ENCODE peak calls at places on chromosomes 16 and 17, in seven cellular contexts. G is dorsolateral prefrontal cortex, E is kidney, M is astrocyte of the spinal cord, D is MM.1S, H is GM23338, Q is heart left ventricle. Z is an unnamed sample.

GRCh38 chr17:82767041-82767754 is 15.3 kb downstream of the TBCD start:
- DNase-seq in D (no peak), H (peak), E (no peak), M (peak), Q (no peak), G (peak), Z (no peak)

GRCh38 chr16:1293921-1294656 is 15.3 kb upstream of the UBE2I start:
- DNase-seq in E (no peak), M (no peak), D (no peak), Q (no peak), H (no peak), G (no peak), Z (no peak)

GRCh38 chr17:50919321-50920040 is 53.3 kb upstream of the TOB1 start:
- DNase-seq in M (peak), E (peak), D (peak), G (peak), H (peak), Q (peak), Z (peak)

GRCh38 chr17:78689029-78689428 is 93.0 kb downstream of the CYTH1 start:
- DNase-seq in M (no peak), H (no peak), E (no peak), G (no peak), D (no peak), Q (no peak), Z (no peak)

GRCh38 chr16:86961133-86961720 is 356.0 kb downstream of the C16orf95 start:
- DNase-seq in H (no peak), D (no peak), Q (peak), G (peak), E (peak), M (no peak), Z (no peak)

GRCh38 chr17:41848788-41849187 is 11.2 kb downstream of the KLHL10 start:
- DNase-seq in Q (no peak), H (no peak), D (no peak), E (no peak), G (no peak), M (peak), Z (no peak)

GRCh38 chr16:8173111-8173644 is 417.1 kb downstream of the TMEM114 start:
- DNase-seq in Q (peak), G (peak), M (peak), E (no peak), H (peak), D (peak), Z (no peak)

GRCh38 chr17:79922161-79922569 is 82.9 kb upstream of the CBX4 start:
- DNase-seq in M (no peak), H (no peak), E (peak), G (no peak), Q (no peak), D (no peak), Z (peak)

GRCh38 chr17:59149051-59149450 is 5.9 kb downstream of the SKA2 start:
- DNase-seq in H (no peak), D (no peak), E (no peak), M (peak), Q (no peak), G (no peak), Z (no peak)

GRCh38 chr16:35585411-35585810 is 2126.0 kb downstream of the TP53TG3F start:
- DNase-seq in D (no peak), H (no peak), M (no peak), G (no peak), Q (no peak), E (no peak), Z (no peak)

GRCh38 chr16:85554791-85555548 is 58.2 kb upstream of the GSE1 start:
- DNase-seq in E (peak), H (peak), M (peak), D (peak), G (no peak), Q (peak), Z (peak)

GRCh38 chr17:29549169-29549935 is 17.5 kb downstream of the ABHD15 start:
- DNase-seq in M (peak), D (no peak), H (no peak), G (no peak), Q (no peak), E (no peak), Z (no peak)

GRCh38 chr16:17211797-17212196 is 259.0 kb downstream of the XYLT1 start:
- DNase-seq in H (peak), E (no peak), D (peak), Q (no peak), M (no peak), G (no peak), Z (no peak)

GRCh38 chr17:51618485-51618884 is 358.1 kb downstream of the UTP18 start:
- DNase-seq in Q (no peak), H (no peak), E (no peak), D (no peak), M (no peak), G (no peak), Z (no peak)

GRCh38 chr16:69904495-69905170 is 46.5 kb upstream of the CLEC18A start:
- DNase-seq in Q (no peak), D (no peak), G (no peak), E (no peak), H (peak), M (no peak), Z (no peak)

GRCh38 chr16:57754354-57755060 is 18.9 kb downstream of the KATNB1 start:
- DNase-seq in Q (no peak), H (no peak), G (no peak), E (no peak), D (no peak), M (no peak), Z (no peak)

GRCh38 chr16:17228048-17228707 is 242.6 kb downstream of the XYLT1 start:
- DNase-seq in D (no peak), M (no peak), H (no peak), Q (no peak), E (no peak), G (no peak), Z (no peak)

GRCh38 chr16:27625050-27625697 is 75.2 kb downstream of the KATNIP start:
- DNase-seq in Q (no peak), G (no peak), H (no peak), E (no peak), D (no peak), M (peak), Z (no peak)

GRCh38 chr16:85048921-85049562 is 21.4 kb downstream of the KIAA0513 start:
- DNase-seq in D (no peak), E (no peak), M (no peak), Q (no peak), G (peak), H (no peak), Z (no peak)

GRCh38 chr16:57804111-57804837 is 2.0 kb upstream of the KIFC3 start:
- DNase-seq in G (no peak), D (no peak), Q (no peak), H (no peak), E (no peak), M (no peak), Z (no peak)

GRCh38 chr17:65049085-65049756 is 7.3 kb downstream of the GNA13 start:
- DNase-seq in G (no peak), Q (no peak), E (no peak), D (peak), M (no peak), H (no peak), Z (no peak)

GRCh38 chr17:47830396-47830907 is 889 bp downstream of the MRPL10 start:
- DNase-seq in E (no peak), G (no peak), Q (no peak), H (no peak), D (no peak), M (no peak), Z (no peak)

GRCh38 chr17:41150026-41150425 is 401 bp upstream of the KRTAP4-5 start:
- DNase-seq in D (no peak), Q (no peak), H (no peak), E (no peak), M (no peak), G (no peak), Z (no peak)

GRCh38 chr16:63618896-63619295 is 1503.0 kb downstream of the CDH11 start:
- DNase-seq in Q (no peak), E (no peak), M (no peak), G (no peak), H (no peak), D (peak), Z (no peak)

GRCh38 chr16:84406006-84406963 is 37.9 kb downstream of the ATP2C2 start:
- DNase-seq in D (no peak), M (no peak), G (peak), H (peak), Q (no peak), E (no peak), Z (no peak)

GRCh38 chr17:74280093-74280513 is 6.1 kb downstream of the DNAI2 start:
- DNase-seq in E (no peak), Q (no peak), D (peak), G (no peak), H (no peak), M (no peak), Z (no peak)

GRCh38 chr17:40068129-40068581 is 5.4 kb downstream of the THRA start:
- DNase-seq in H (no peak), G (peak), E (no peak), D (no peak), Q (no peak), M (no peak), Z (peak)

GRCh38 chr17:40067710-40068109 is 4.9 kb downstream of the THRA start:
- DNase-seq in H (no peak), E (no peak), Q (no peak), G (no peak), M (no peak), D (no peak), Z (no peak)

GRCh38 chr17:40065041-40065770 is 2.4 kb downstream of the THRA start:
- DNase-seq in M (peak), H (no peak), D (no peak), E (no peak), Q (no peak), G (no peak), Z (peak)

GRCh38 chr17:40063915-40064531 is 1.3 kb downstream of the THRA start:
- DNase-seq in H (no peak), Q (no peak), D (no peak), M (no peak), G (peak), E (no peak), Z (no peak)

DNA sequence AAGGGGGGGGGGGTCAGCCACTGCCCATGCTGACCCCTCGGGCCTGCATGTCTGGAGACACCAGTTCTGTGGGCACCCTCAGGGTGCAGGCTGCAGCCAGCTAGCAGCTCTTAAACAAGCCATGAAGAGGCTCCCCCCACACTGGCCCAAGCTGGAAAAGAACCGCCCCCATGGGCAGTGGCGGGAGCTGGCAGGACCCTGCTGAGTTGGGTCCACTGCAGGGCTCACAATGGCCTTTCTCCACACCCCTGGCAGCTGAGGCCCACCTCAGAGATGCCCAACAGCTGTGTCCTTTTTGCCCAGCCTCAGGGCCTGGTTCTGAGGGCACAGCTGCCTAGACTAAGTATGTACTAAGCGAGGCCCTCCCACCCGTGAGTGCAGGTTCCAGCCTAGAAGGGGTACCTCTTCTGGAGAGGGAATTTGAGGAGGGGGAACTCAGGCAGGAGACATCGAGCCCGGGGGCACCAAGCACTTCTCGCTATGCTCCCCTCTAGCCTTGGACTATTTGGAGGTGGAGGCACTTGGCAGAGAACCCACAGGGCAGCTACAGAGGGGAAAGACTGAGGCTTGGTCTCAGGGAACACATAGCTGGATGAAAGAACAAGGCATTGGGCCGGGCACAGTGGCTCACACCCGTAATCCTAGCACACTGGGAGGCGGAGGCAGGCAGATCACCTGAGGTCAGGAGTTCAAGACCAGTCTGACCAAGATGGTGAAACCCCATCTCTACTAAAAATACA is 3.2 kb downstream of the THRA start:
- DNase-seq in Q (no peak), E (no peak), D (no peak), H (no peak), M (no peak), G (no peak), Z (peak)
- H3K4me3 ChIP-seq in Q (peak), E (no peak), D (no peak), H (peak), M (no peak), G (peak), Z (peak)

DNA sequence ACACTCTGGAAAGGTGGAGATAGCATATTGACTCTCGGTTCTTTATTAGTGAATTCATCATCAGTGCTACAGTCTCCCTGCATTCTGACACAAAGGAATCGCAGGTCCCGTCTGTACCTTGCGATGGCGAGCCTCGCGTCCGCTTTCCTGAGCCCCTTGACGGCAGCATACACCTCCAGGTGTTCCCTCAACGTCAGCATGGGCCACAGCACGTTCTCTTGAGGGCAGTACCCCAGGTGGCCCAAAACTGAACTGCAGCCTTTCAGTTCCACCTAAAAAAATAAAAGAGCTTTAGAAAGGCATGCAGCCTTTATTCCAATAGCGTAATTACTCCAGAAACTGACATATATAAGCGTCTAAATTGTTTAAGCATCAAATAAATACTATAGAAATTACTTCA is 24.2 kb upstream of the ABCA9 start:
- DNase-seq in D (no peak), Q (no peak), G (no peak), E (peak), M (no peak), H (peak), Z (no peak)
- TF ChIP-seq CTCF in D (peak), Q (no peak), G (no peak), E (peak), M (peak), H (peak), Z (no peak)

GRCh38 chr17:76382803-76383644 is 1.4 kb upstream of the SPHK1 start:
- DNase-seq in Q (peak), M (peak), D (peak), E (peak), H (peak), G (no peak), Z (peak)

GRCh38 chr17:76383645-76384221 is 676 bp upstream of the SPHK1 start:
- DNase-seq in M (peak), H (peak), D (peak), G (no peak), E (peak), Q (peak), Z (no peak)

GRCh38 chr17:76379646-76380376 is 4.6 kb upstream of the SPHK1 start:
- DNase-seq in H (no peak), D (no peak), E (no peak), M (no peak), Q (no peak), G (no peak), Z (no peak)

GRCh38 chr17:76382305-76382802 is 2.1 kb upstream of the SPHK1 start:
- DNase-seq in H (peak), M (peak), Q (no peak), D (no peak), E (peak), G (no peak), Z (no peak)

GRCh38 chr17:76381633-76382304 is 2.6 kb upstream of the SPHK1 start:
- DNase-seq in G (no peak), H (peak), Q (no peak), M (no peak), E (no peak), D (no peak), Z (no peak)
- H3K4me3 ChIP-seq in G (peak), H (peak), Q (peak), M (no peak), E (no peak), D (no peak), Z (no peak)

GRCh38 chr17:62595484-62595883 is 32.0 kb upstream of the MRC2 start:
- DNase-seq in M (no peak), G (no peak), Q (no peak), D (no peak), E (no peak), H (no peak), Z (no peak)

GRCh38 chr17:62591323-62591722 is 36.1 kb upstream of the MRC2 start:
- DNase-seq in H (no peak), E (no peak), D (no peak), Q (no peak), G (no peak), M (no peak), Z (no peak)

GRCh38 chr17:62596662-62597061 is 30.8 kb upstream of the MRC2 start:
- DNase-seq in H (no peak), M (no peak), Q (no peak), E (no peak), D (no peak), G (no peak), Z (no peak)

GRCh38 chr17:62597150-62597549 is 30.3 kb upstream of the MRC2 start:
- DNase-seq in H (no peak), Q (no peak), G (no peak), M (no peak), D (no peak), E (no peak), Z (no peak)

GRCh38 chr17:62592305-62593099 is 35.0 kb upstream of the MRC2 start:
- DNase-seq in D (no peak), Q (no peak), M (peak), G (no peak), E (no peak), H (no peak), Z (no peak)
- TF ChIP-seq CTCF in D (no peak), Q (no peak), M (peak), G (no peak), E (no peak), H (no peak), Z (no peak)

GRCh38 chr17:38741853-38742421 is 6.2 kb downstream of the PCGF2 start:
- DNase-seq in G (no peak), H (no peak), D (no peak), M (peak), E (no peak), Q (peak), Z (peak)
- H3K4me3 ChIP-seq in G (peak), H (no peak), D (no peak), M (no peak), E (no peak), Q (peak), Z (no peak)